ENCODE peak calls at places on chromosome 1, in four cellular contexts. One of them, this sample, is unnamed.

GRCh38 chr1:199759268-199759724 is 268.2 kb upstream of the NR5A2 start:
- DNase-seq in CD8-positive, alpha-beta memory T cell: no peak
- DNase-seq in heart left ventricle: no peak
- DNase-seq in GM23338: no peak
- DNase-seq in this sample: peak; percentile 40

GRCh38 chr1:53336146-53336545 is 8.3 kb upstream of the LRP8 start:
- DNase-seq in heart left ventricle: no peak
- DNase-seq in CD8-positive, alpha-beta memory T cell: no peak
- DNase-seq in GM23338: no peak
- DNase-seq in this sample: no peak

GRCh38 chr1:23598424-23598823 is 39.1 kb upstream of the ID3 start:
- DNase-seq in heart left ventricle: no peak
- DNase-seq in GM23338: peak; percentile 98
- DNase-seq in CD8-positive, alpha-beta memory T cell: no peak
- DNase-seq in this sample: no peak

GRCh38 chr1:2314297-2314802 is 77.0 kb downstream of the MORN1 start:
- DNase-seq in CD8-positive, alpha-beta memory T cell: peak; percentile 64
- DNase-seq in heart left ventricle: peak; percentile 70
- DNase-seq in GM23338: peak; percentile 94
- DNase-seq in this sample: no peak

GRCh38 chr1:14656384-14656937 is 58.0 kb downstream of the KAZN start:
- DNase-seq in CD8-positive, alpha-beta memory T cell: no peak
- DNase-seq in heart left ventricle: no peak
- DNase-seq in GM23338: no peak
- DNase-seq in this sample: no peak

GRCh38 chr1:42148166-42148565 is 5.0 kb upstream of the GUCA2B start:
- DNase-seq in heart left ventricle: no peak
- DNase-seq in CD8-positive, alpha-beta memory T cell: no peak
- DNase-seq in GM23338: no peak
- DNase-seq in this sample: no peak

GRCh38 chr1:6223617-6224016 is 12.1 kb downstream of the ICMT start:
- DNase-seq in heart left ventricle: peak; percentile 80
- DNase-seq in GM23338: no peak
- DNase-seq in CD8-positive, alpha-beta memory T cell: no peak
- DNase-seq in this sample: no peak

GRCh38 chr1:38578444-38578951 is 281.1 kb downstream of the RRAGC start:
- DNase-seq in GM23338: peak; percentile 75
- DNase-seq in CD8-positive, alpha-beta memory T cell: no peak
- DNase-seq in heart left ventricle: no peak
- DNase-seq in this sample: no peak

GRCh38 chr1:164922585-164922984 is 363.6 kb downstream of the PBX1 start:
- DNase-seq in CD8-positive, alpha-beta memory T cell: no peak
- DNase-seq in heart left ventricle: no peak
- DNase-seq in GM23338: no peak
- DNase-seq in this sample: no peak

GRCh38 chr1:235077571-235078479 is 50.8 kb downstream of the TOMM20 start:
- DNase-seq in heart left ventricle: no peak
- DNase-seq in GM23338: no peak
- DNase-seq in CD8-positive, alpha-beta memory T cell: no peak
- DNase-seq in this sample: no peak

GRCh38 chr1:51859333-51859732 is 19.2 kb downstream of the NRDC start:
- DNase-seq in GM23338: no peak
- DNase-seq in CD8-positive, alpha-beta memory T cell: no peak
- DNase-seq in heart left ventricle: no peak
- DNase-seq in this sample: no peak

GRCh38 chr1:151710187-151710586 is 6.4 kb downstream of the CELF3 start:
- DNase-seq in CD8-positive, alpha-beta memory T cell: no peak
- DNase-seq in heart left ventricle: peak; percentile 51
- DNase-seq in GM23338: peak; percentile 83
- DNase-seq in this sample: no peak

GRCh38 chr1:172321429-172321828 is 99.1 kb upstream of the C1orf105 start:
- DNase-seq in CD8-positive, alpha-beta memory T cell: no peak
- DNase-seq in heart left ventricle: no peak
- DNase-seq in GM23338: no peak
- DNase-seq in this sample: peak; percentile 71

GRCh38 chr1:187763976-187764375 is 935.2 kb downstream of the PLA2G4A start:
- DNase-seq in heart left ventricle: no peak
- DNase-seq in GM23338: no peak
- DNase-seq in CD8-positive, alpha-beta memory T cell: no peak
- DNase-seq in this sample: no peak

GRCh38 chr1:30008998-30009657 is 714.3 kb downstream of the MATN1 start:
- DNase-seq in CD8-positive, alpha-beta memory T cell: no peak
- DNase-seq in GM23338: peak; percentile 36
- DNase-seq in heart left ventricle: no peak
- DNase-seq in this sample: no peak

GRCh38 chr1:202664083-202664482 is 46.2 kb downstream of the SYT2 start:
- DNase-seq in heart left ventricle: no peak
- DNase-seq in CD8-positive, alpha-beta memory T cell: no peak
- DNase-seq in GM23338: no peak
- DNase-seq in this sample: peak; percentile 10

GRCh38 chr1:2541619-2542246 is 11.7 kb upstream of the HES5 start:
- DNase-seq in heart left ventricle: peak; percentile 69
- DNase-seq in GM23338: no peak
- DNase-seq in CD8-positive, alpha-beta memory T cell: no peak
- DNase-seq in this sample: no peak

GRCh38 chr1:119713538-119714456 is 2.1 kb downstream of the PHGDH start:
- DNase-seq in CD8-positive, alpha-beta memory T cell: no peak
- DNase-seq in GM23338: peak; percentile 82
- DNase-seq in heart left ventricle: no peak
- DNase-seq in this sample: no peak

GRCh38 chr1:176177764-176178163 is 29.3 kb downstream of the COP1 start:
- DNase-seq in GM23338: no peak
- DNase-seq in heart left ventricle: no peak
- DNase-seq in CD8-positive, alpha-beta memory T cell: no peak
- DNase-seq in this sample: no peak

GRCh38 chr1:203878422-203878821 is 17.0 kb downstream of the SNRPE start:
- DNase-seq in heart left ventricle: no peak
- DNase-seq in CD8-positive, alpha-beta memory T cell: no peak
- DNase-seq in GM23338: no peak
- DNase-seq in this sample: no peak

GRCh38 chr1:30803562-30803961 is 46.0 kb upstream of the LAPTM5 start:
- DNase-seq in GM23338: no peak
- DNase-seq in heart left ventricle: no peak
- DNase-seq in CD8-positive, alpha-beta memory T cell: no peak
- DNase-seq in this sample: no peak

GRCh38 chr1:1020000-1020404 is at the start of gene AGRN:
- DNase-seq in GM23338: peak; percentile 45
- DNase-seq in heart left ventricle: no peak
- DNase-seq in CD8-positive, alpha-beta memory T cell: no peak
- DNase-seq in this sample: no peak

GRCh38 chr1:43711524-43712386 is 4.4 kb downstream of the ST3GAL3 start:
- DNase-seq in CD8-positive, alpha-beta memory T cell: no peak
- DNase-seq in GM23338: no peak
- DNase-seq in heart left ventricle: no peak
- DNase-seq in this sample: no peak

GRCh38 chr1:204192046-204192445 is 4.2 kb downstream of the KISS1 start:
- DNase-seq in GM23338: no peak
- DNase-seq in heart left ventricle: no peak
- DNase-seq in CD8-positive, alpha-beta memory T cell: no peak
- DNase-seq in this sample: no peak

GRCh38 chr1:114033219-114033706 is 54.0 kb downstream of the OLFML3 start:
- DNase-seq in heart left ventricle: no peak
- DNase-seq in GM23338: peak; percentile 92
- DNase-seq in CD8-positive, alpha-beta memory T cell: no peak
- DNase-seq in this sample: no peak
- H3K4me3 ChIP-seq in heart left ventricle: no peak overlapping the region
- H3K4me3 ChIP-seq in GM23338: peak overlapping the region; percentile 51
- H3K4me3 ChIP-seq in CD8-positive, alpha-beta memory T cell: no peak overlapping the region
- H3K4me3 ChIP-seq in this sample: no peak overlapping the region

GRCh38 chr1:7770939-7771672 is at the start of gene VAMP3:
- DNase-seq in heart left ventricle: peak; percentile 91
- DNase-seq in CD8-positive, alpha-beta memory T cell: peak; percentile 89
- DNase-seq in GM23338: peak; percentile 93
- DNase-seq in this sample: peak; percentile 39
- H3K4me3 ChIP-seq in heart left ventricle: peak within 1 kb of the TSS; percentile 81
- H3K4me3 ChIP-seq in CD8-positive, alpha-beta memory T cell: peak within 1 kb of the TSS; percentile 92
- H3K4me3 ChIP-seq in GM23338: peak within 1 kb of the TSS; percentile 95
- H3K4me3 ChIP-seq in this sample: peak within 1 kb of the TSS; percentile 89

GRCh38 chr1:91735266-91735845 is 150.6 kb downstream of the TGFBR3 start:
- DNase-seq in CD8-positive, alpha-beta memory T cell: no peak
- DNase-seq in GM23338: no peak
- DNase-seq in heart left ventricle: no peak
- DNase-seq in this sample: no peak

GRCh38 chr1:91737650-91738049 is 148.3 kb downstream of the TGFBR3 start:
- DNase-seq in CD8-positive, alpha-beta memory T cell: no peak
- DNase-seq in heart left ventricle: no peak
- DNase-seq in GM23338: no peak
- DNase-seq in this sample: no peak

GRCh38 chr1:91736999-91737615 is 148.8 kb downstream of the TGFBR3 start:
- DNase-seq in GM23338: peak; percentile 70
- DNase-seq in CD8-positive, alpha-beta memory T cell: no peak
- DNase-seq in heart left ventricle: no peak
- DNase-seq in this sample: no peak

GRCh38 chr1:91732991-91733390 is 153.0 kb downstream of the TGFBR3 start:
- DNase-seq in CD8-positive, alpha-beta memory T cell: no peak
- DNase-seq in heart left ventricle: no peak
- DNase-seq in GM23338: no peak
- DNase-seq in this sample: no peak

GRCh38 chr1:91736146-91736998 is 149.6 kb downstream of the TGFBR3 start:
- DNase-seq in CD8-positive, alpha-beta memory T cell: no peak
- DNase-seq in GM23338: no peak
- DNase-seq in heart left ventricle: no peak
- DNase-seq in this sample: no peak
- H3K4me3 ChIP-seq in CD8-positive, alpha-beta memory T cell: no peak overlapping the region
- H3K4me3 ChIP-seq in GM23338: no peak overlapping the region
- H3K4me3 ChIP-seq in heart left ventricle: no peak overlapping the region
- H3K4me3 ChIP-seq in this sample: no peak overlapping the region

GRCh38 chr1:67687649-67688048 is 2.6 kb downstream of the GADD45A start:
- DNase-seq in CD8-positive, alpha-beta memory T cell: no peak
- DNase-seq in GM23338: no peak
- DNase-seq in heart left ventricle: no peak
- DNase-seq in this sample: peak; percentile 60
- H3K4me3 ChIP-seq in CD8-positive, alpha-beta memory T cell: no peak overlapping the region
- H3K4me3 ChIP-seq in GM23338: peak overlapping the region; percentile 95
- H3K4me3 ChIP-seq in heart left ventricle: peak overlapping the region; percentile 83
- H3K4me3 ChIP-seq in this sample: peak overlapping the region; percentile 99

DNA sequence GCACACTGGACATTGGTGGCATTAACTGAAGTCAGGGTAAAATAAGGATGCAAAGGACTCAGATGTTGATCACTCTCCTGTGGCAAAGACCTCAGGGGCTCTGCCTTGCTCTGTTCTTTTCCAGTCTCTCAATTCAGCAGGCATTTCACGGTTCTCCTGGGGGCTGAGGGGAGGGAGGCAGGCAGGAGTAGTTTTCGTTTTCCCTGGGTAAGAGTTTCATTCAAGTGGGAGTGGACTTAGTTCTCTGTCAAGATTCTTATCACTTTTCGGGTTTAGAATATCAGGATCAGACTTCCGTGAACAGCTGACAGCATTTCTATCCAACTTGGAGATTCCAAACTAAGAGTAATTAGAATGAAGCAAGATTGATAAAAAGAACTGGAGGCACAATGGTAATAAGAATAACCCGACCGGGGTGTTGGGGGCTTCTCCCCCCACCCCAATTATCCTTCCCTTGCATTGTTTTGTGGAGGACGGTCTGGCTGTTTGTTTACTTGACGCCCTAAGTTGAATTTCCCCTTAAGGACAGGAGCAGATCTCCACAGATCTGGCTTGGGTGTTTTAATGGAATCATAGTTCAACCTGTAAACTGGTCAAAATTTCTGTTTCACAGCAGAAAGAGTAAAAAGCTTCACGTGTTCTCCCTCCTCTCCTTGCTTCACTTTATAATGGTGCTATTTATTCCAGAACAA is 2.4 kb upstream of the ATF3 start:
- DNase-seq in heart left ventricle: no peak
- DNase-seq in CD8-positive, alpha-beta memory T cell: no peak
- DNase-seq in GM23338: no peak
- DNase-seq in this sample: no peak
- H3K4me3 ChIP-seq in heart left ventricle: peak overlapping the region; percentile 74
- H3K4me3 ChIP-seq in CD8-positive, alpha-beta memory T cell: no peak overlapping the region
- H3K4me3 ChIP-seq in GM23338: peak overlapping the region; percentile 86
- H3K4me3 ChIP-seq in this sample: no peak overlapping the region

GRCh38 chr1:193185861-193186714 is at the start of gene B3GALT2:
- DNase-seq in heart left ventricle: peak; percentile 53
- DNase-seq in GM23338: no peak
- DNase-seq in CD8-positive, alpha-beta memory T cell: no peak
- DNase-seq in this sample: no peak
- H3K4me3 ChIP-seq in heart left ventricle: peak within 1 kb of the TSS; percentile 51
- H3K4me3 ChIP-seq in GM23338: no peak within 1 kb of the TSS
- H3K4me3 ChIP-seq in CD8-positive, alpha-beta memory T cell: peak within 1 kb of the TSS; percentile 10
- H3K4me3 ChIP-seq in this sample: peak within 1 kb of the TSS; percentile 33

GRCh38 chr1:228371741-228372182 is 34.9 kb downstream of the TRIM11 start:
- DNase-seq in CD8-positive, alpha-beta memory T cell: no peak
- DNase-seq in heart left ventricle: no peak
- DNase-seq in GM23338: no peak
- DNase-seq in this sample: no peak
- H3K4me3 ChIP-seq in CD8-positive, alpha-beta memory T cell: no peak overlapping the region
- H3K4me3 ChIP-seq in heart left ventricle: no peak overlapping the region
- H3K4me3 ChIP-seq in GM23338: no peak overlapping the region
- H3K4me3 ChIP-seq in this sample: no peak overlapping the region

GRCh38 chr1:182848736-182849135 is 9.6 kb downstream of the DHX9 start:
- DNase-seq in heart left ventricle: no peak
- DNase-seq in CD8-positive, alpha-beta memory T cell: no peak
- DNase-seq in GM23338: no peak
- DNase-seq in this sample: no peak

GRCh38 chr1:182845894-182846293 is 6.7 kb downstream of the DHX9 start:
- DNase-seq in GM23338: no peak
- DNase-seq in CD8-positive, alpha-beta memory T cell: no peak
- DNase-seq in heart left ventricle: no peak
- DNase-seq in this sample: no peak

GRCh38 chr1:182842265-182842664 is 3.1 kb downstream of the DHX9 start:
- DNase-seq in heart left ventricle: no peak
- DNase-seq in CD8-positive, alpha-beta memory T cell: no peak
- DNase-seq in GM23338: no peak
- DNase-seq in this sample: no peak

GRCh38 chr1:182847105-182847504 is 8.0 kb downstream of the DHX9 start:
- DNase-seq in heart left ventricle: no peak
- DNase-seq in GM23338: no peak
- DNase-seq in CD8-positive, alpha-beta memory T cell: no peak
- DNase-seq in this sample: no peak

DNA sequence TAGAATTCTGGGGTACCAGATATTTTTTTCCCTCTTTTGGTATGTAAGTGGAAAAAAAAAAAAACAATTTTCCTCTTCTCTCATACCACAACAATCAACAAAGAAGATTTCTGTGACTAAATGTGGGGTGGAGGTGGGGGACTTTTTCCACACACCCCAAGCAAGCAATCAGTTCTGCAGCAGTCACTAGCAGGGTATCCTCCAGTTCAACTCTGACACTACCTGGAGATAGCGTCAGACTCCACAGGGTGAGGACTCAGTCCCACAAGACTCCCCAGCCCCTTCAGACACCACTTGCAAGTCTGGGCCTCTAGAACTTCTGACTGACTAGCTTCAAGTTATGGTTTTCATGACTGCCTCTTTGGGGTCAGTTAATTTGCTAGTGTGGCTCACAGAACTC is 6.2 kb downstream of the DHX9 start:
- DNase-seq in CD8-positive, alpha-beta memory T cell: no peak
- DNase-seq in GM23338: no peak
- DNase-seq in heart left ventricle: no peak
- DNase-seq in this sample: no peak
- H3K4me3 ChIP-seq in CD8-positive, alpha-beta memory T cell: no peak overlapping the region
- H3K4me3 ChIP-seq in GM23338: no peak overlapping the region
- H3K4me3 ChIP-seq in heart left ventricle: no peak overlapping the region
- H3K4me3 ChIP-seq in this sample: no peak overlapping the region

This sample was measured in skeletal muscle cell.